ENCODE peak calls at places on chromosomes 7 and 10, in seven cellular contexts. Z is neural progenitor cell, D is IMR-90, Y is endothelial cell of umbilical vein, L is H9, S is Karpas-422, U is MM.1S. J is an unnamed sample.

GRCh38 chr7:123604739-123605138 is 3.1 kb downstream of the ASB15 start:
- DNase-seq in Z (no peak), D (no peak), Y (no peak), L (no peak), S (no peak), U (no peak), J (no peak)

GRCh38 chr7:84291756-84292155 is 97.2 kb upstream of the SEMA3A start:
- DNase-seq in Z (peak), D (no peak), Y (no peak), L (no peak), S (no peak), U (no peak), J (no peak)

GRCh38 chr7:85997515-85997914 is 646.2 kb upstream of the GRM3 start:
- DNase-seq in Z (no peak), D (no peak), Y (peak), L (no peak), S (no peak), U (no peak), J (no peak)

GRCh38 chr7:16564909-16565426 is 38.3 kb downstream of the LRRC72 start:
- DNase-seq in Z (peak), D (peak), Y (peak), L (no peak), S (peak), U (peak), J (peak)

GRCh38 chr7:35694784-35695627 is at the start of gene HERPUD2:
- DNase-seq in Z (peak), D (peak), Y (peak), L (peak), S (peak), U (peak), J (peak)

GRCh38 chr7:134186022-134186421 is 58.9 kb downstream of the LRGUK start:
- DNase-seq in Z (no peak), D (peak), Y (no peak), L (no peak), S (no peak), U (no peak), J (no peak)

GRCh38 chr7:133582766-133583523 is 330.1 kb downstream of the EXOC4 start:
- DNase-seq in Z (no peak), D (peak), Y (peak), L (no peak), S (no peak), U (no peak), J (peak)

GRCh38 chr7:82015751-82016150 is 245.9 kb upstream of the HGF start:
- DNase-seq in Z (no peak), D (peak), Y (no peak), L (no peak), S (no peak), U (no peak), J (no peak)

GRCh38 chr7:151871904-151872303 is 5.0 kb downstream of the PRKAG2 start:
- DNase-seq in Z (no peak), D (no peak), Y (no peak), L (no peak), S (no peak), U (no peak), J (no peak)

GRCh38 chr7:130430841-130431713 is 9.7 kb downstream of the CEP41 start:
- DNase-seq in Z (no peak), D (peak), Y (peak), L (no peak), S (no peak), U (no peak), J (peak)

GRCh38 chr7:24703296-24703695 is 54.0 kb downstream of the GSDME start:
- DNase-seq in Z (no peak), D (no peak), Y (no peak), L (no peak), S (no peak), U (no peak), J (no peak)

GRCh38 chr10:131464789-131465188 is 153.3 kb upstream of the TCERG1L start:
- DNase-seq in Z (no peak), D (no peak), Y (no peak), L (no peak), S (no peak), U (no peak), J (no peak)

GRCh38 chr7:154859747-154860620 is 142.9 kb downstream of the PAXIP1 start:
- DNase-seq in Z (no peak), D (no peak), Y (no peak), L (no peak), S (no peak), U (no peak), J (peak)

GRCh38 chr7:129359176-129359575 is 75.1 kb upstream of the STRIP2 start:
- DNase-seq in Z (no peak), D (no peak), Y (no peak), L (no peak), S (no peak), U (no peak), J (no peak)

GRCh38 chr7:75772081-75773077 is at the start of gene CCL26:
- DNase-seq in Z (no peak), D (peak), Y (no peak), L (no peak), S (no peak), U (no peak), J (peak)

GRCh38 chr10:102254426-102254825 is 9.1 kb downstream of the GBF1 start:
- DNase-seq in Z (no peak), D (no peak), Y (no peak), L (no peak), S (no peak), U (no peak), J (peak)

GRCh38 chr7:1510780-1511154 is 6.6 kb upstream of the INTS1 start:
- DNase-seq in Z (no peak), D (no peak), Y (no peak), L (no peak), S (no peak), U (no peak), J (no peak)

GRCh38 chr7:66666313-66666952 is 37.8 kb downstream of the KCTD7 start:
- DNase-seq in Z (no peak), D (no peak), Y (no peak), L (no peak), S (no peak), U (no peak), J (no peak)

GRCh38 chr10:37643187-37643586 is 214.2 kb downstream of the ZNF248 start:
- DNase-seq in Z (no peak), D (no peak), Y (no peak), L (no peak), S (no peak), U (no peak), J (no peak)

GRCh38 chr10:75462865-75463264 is 31.4 kb downstream of the LRMDA start:
- DNase-seq in Z (no peak), D (no peak), Y (no peak), L (peak), S (no peak), U (no peak), J (no peak)

GRCh38 chr7:151755131-151755787 is 121.7 kb downstream of the PRKAG2 start:
- DNase-seq in Z (no peak), D (peak), Y (no peak), L (peak), S (no peak), U (no peak), J (no peak)

GRCh38 chr7:226281-226882 is 34.0 kb downstream of the FAM20C start:
- DNase-seq in Z (no peak), D (peak), Y (no peak), L (no peak), S (no peak), U (no peak), J (peak)

GRCh38 chr10:65313406-65313805 is 1612.4 kb upstream of the LRRTM3 start:
- DNase-seq in Z (no peak), D (no peak), Y (no peak), L (no peak), S (no peak), U (no peak), J (no peak)

GRCh38 chr10:113322843-113323242 is 230.0 kb upstream of the HABP2 start:
- DNase-seq in Z (no peak), D (no peak), Y (no peak), L (no peak), S (no peak), U (no peak), J (no peak)

GRCh38 chr10:101840102-101840684 is 3.4 kb downstream of the KCNIP2 start:
- DNase-seq in Z (peak), D (no peak), Y (no peak), L (peak), S (peak), U (no peak), J (peak)

GRCh38 chr10:75137533-75138438 is 26.3 kb downstream of the SAMD8 start:
- DNase-seq in Z (no peak), D (peak), Y (peak), L (no peak), S (peak), U (no peak), J (peak)

GRCh38 chr7:117572826-117573620 is 93.2 kb downstream of the CFTR start:
- DNase-seq in Z (no peak), D (no peak), Y (no peak), L (no peak), S (no peak), U (no peak), J (no peak)

GRCh38 chr7:131056007-131056406 is 271.7 kb upstream of the MKLN1 start:
- DNase-seq in Z (no peak), D (no peak), Y (no peak), L (no peak), S (no peak), U (no peak), J (peak)

DNA sequence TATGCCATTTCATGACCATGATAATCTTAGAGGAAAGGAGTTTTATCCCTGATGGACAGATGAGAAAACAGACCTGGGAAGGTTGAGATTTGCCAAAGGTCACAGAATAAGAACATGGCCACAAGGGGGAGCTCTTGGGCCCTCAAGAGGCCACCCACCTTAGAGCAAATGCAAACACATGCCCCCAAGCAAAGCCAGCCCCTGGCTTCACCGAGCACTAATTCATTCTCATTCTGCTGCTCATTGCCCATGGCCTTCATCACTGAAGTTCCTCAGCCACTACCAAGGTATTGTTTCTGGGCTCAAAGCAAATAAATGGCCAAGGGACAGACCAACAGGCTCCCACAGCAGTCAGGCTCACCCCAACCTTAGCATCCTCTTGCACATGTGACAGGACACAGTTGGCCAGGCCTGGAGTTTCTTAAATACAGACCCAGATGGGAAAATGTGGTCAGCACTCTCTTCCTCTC is 44.2 kb downstream of the PDLIM1 start:
- DNase-seq in Z (peak), D (peak), Y (peak), L (peak), S (peak), U (peak), J (peak)
- H3K27ac ChIP-seq in Z (no peak), D (peak), Y (no peak), L (no peak), S (no peak), U (peak), J (peak)

GRCh38 chr10:129950651-129951050 is 13.4 kb downstream of the EBF3 start:
- DNase-seq in Z (no peak), D (peak), Y (no peak), L (no peak), S (no peak), U (no peak), J (peak)

GRCh38 chr10:129952771-129953489 is 11.1 kb downstream of the EBF3 start:
- DNase-seq in Z (peak), D (peak), Y (no peak), L (no peak), S (no peak), U (no peak), J (peak)

GRCh38 chr10:129951841-129952240 is 12.2 kb downstream of the EBF3 start:
- DNase-seq in Z (no peak), D (no peak), Y (no peak), L (no peak), S (no peak), U (no peak), J (no peak)

GRCh38 chr10:129949411-129950335 is 14.4 kb downstream of the EBF3 start:
- DNase-seq in Z (peak), D (peak), Y (no peak), L (peak), S (no peak), U (no peak), J (peak)

GRCh38 chr10:129951251-129951808 is 12.7 kb downstream of the EBF3 start:
- DNase-seq in Z (no peak), D (no peak), Y (no peak), L (no peak), S (no peak), U (no peak), J (peak)
- H2AFZ ChIP-seq in Z (no peak), D (no peak), Y (no peak), L (no peak), S (no peak), U (no peak), J (no peak)

GRCh38 chr10:121221991-121222390 is 370.8 kb downstream of the WDR11 start:
- DNase-seq in Z (peak), D (no peak), Y (no peak), L (no peak), S (no peak), U (no peak), J (no peak)

GRCh38 chr10:121213436-121213835 is 362.3 kb downstream of the WDR11 start:
- DNase-seq in Z (no peak), D (no peak), Y (no peak), L (no peak), S (no peak), U (no peak), J (no peak)

GRCh38 chr10:121216721-121217181 is 365.6 kb downstream of the WDR11 start:
- DNase-seq in Z (no peak), D (no peak), Y (no peak), L (no peak), S (no peak), U (no peak), J (no peak)

GRCh38 chr10:121216295-121216694 is 365.1 kb downstream of the WDR11 start:
- DNase-seq in Z (no peak), D (no peak), Y (no peak), L (no peak), S (no peak), U (no peak), J (no peak)

GRCh38 chr10:121217331-121217730 is 366.2 kb downstream of the WDR11 start:
- DNase-seq in Z (no peak), D (no peak), Y (no peak), L (no peak), S (no peak), U (no peak), J (no peak)
- H3K27ac ChIP-seq in Z (no peak), D (no peak), Y (no peak), L (no peak), S (no peak), U (no peak), J (no peak)

DNA sequence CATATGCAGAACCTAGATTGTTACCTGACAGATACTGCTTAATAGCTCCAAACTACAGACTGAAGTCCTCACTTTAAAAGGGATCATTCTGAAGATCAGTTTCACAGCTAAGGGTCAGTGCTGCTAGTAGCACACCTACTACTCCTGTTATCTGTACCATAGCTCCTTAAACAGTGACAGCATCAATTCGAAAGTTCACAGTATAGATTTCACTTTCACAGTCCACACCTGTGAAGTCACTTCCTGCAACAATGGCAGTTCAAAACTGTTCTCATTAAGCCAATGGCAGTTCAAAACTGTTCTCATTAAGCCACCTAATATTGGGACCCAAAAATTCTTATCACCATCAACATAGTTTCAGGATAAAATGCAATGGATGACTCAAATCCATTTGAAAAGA is 10.7 kb upstream of the FHIP2A start:
- DNase-seq in Z (no peak), D (no peak), Y (no peak), L (no peak), S (no peak), U (peak), J (no peak)
- H2AFZ ChIP-seq in Z (no peak), D (no peak), Y (no peak), L (no peak), S (no peak), U (peak), J (no peak)

GRCh38 chr10:18532881-18533535 is 118.4 kb downstream of the NSUN6 start:
- DNase-seq in Z (no peak), D (no peak), Y (no peak), L (no peak), S (no peak), U (no peak), J (no peak)
- H3K27ac ChIP-seq in Z (no peak), D (no peak), Y (no peak), L (no peak), S (no peak), U (no peak), J (no peak)

GRCh38 chr10:60502621-60503020 is 112.9 kb upstream of the ANK3 start:
- DNase-seq in Z (no peak), D (no peak), Y (no peak), L (no peak), S (no peak), U (no peak), J (no peak)

GRCh38 chr10:60511823-60512222 is 122.1 kb upstream of the ANK3 start:
- DNase-seq in Z (no peak), D (no peak), Y (no peak), L (no peak), S (no peak), U (no peak), J (no peak)

GRCh38 chr10:60508831-60509230 is 119.2 kb upstream of the ANK3 start:
- DNase-seq in Z (no peak), D (no peak), Y (no peak), L (no peak), S (no peak), U (no peak), J (no peak)

GRCh38 chr10:60513281-60513680 is 123.6 kb upstream of the ANK3 start:
- DNase-seq in Z (no peak), D (no peak), Y (no peak), L (no peak), S (peak), U (peak), J (no peak)

GRCh38 chr10:60508037-60508436 is 118.4 kb upstream of the ANK3 start:
- DNase-seq in Z (no peak), D (no peak), Y (no peak), L (no peak), S (no peak), U (no peak), J (no peak)
- H2AFZ ChIP-seq in Z (no peak), D (no peak), Y (no peak), L (no peak), S (no peak), U (no peak), J (no peak)

GRCh38 chr10:79247373-79248137 is 99.7 kb upstream of the PPIF start:
- DNase-seq in Z (no peak), D (no peak), Y (no peak), L (no peak), S (peak), U (no peak), J (no peak)
- H3K27ac ChIP-seq in Z (no peak), D (no peak), Y (no peak), L (no peak), S (peak), U (peak), J (peak)

GRCh38 chr7:26181474-26182227 is 18.9 kb downstream of the HNRNPA2B1 start:
- DNase-seq in Z (no peak), D (no peak), Y (no peak), L (no peak), S (peak), U (no peak), J (no peak)

GRCh38 chr7:26180792-26181198 is 19.8 kb downstream of the HNRNPA2B1 start:
- DNase-seq in Z (no peak), D (no peak), Y (no peak), L (no peak), S (peak), U (no peak), J (no peak)

GRCh38 chr7:26179826-26180497 is 20.6 kb downstream of the HNRNPA2B1 start:
- DNase-seq in Z (no peak), D (no peak), Y (no peak), L (no peak), S (peak), U (no peak), J (no peak)

GRCh38 chr7:26179422-26179821 is 21.1 kb downstream of the HNRNPA2B1 start:
- DNase-seq in Z (no peak), D (no peak), Y (no peak), L (no peak), S (no peak), U (no peak), J (no peak)

DNA sequence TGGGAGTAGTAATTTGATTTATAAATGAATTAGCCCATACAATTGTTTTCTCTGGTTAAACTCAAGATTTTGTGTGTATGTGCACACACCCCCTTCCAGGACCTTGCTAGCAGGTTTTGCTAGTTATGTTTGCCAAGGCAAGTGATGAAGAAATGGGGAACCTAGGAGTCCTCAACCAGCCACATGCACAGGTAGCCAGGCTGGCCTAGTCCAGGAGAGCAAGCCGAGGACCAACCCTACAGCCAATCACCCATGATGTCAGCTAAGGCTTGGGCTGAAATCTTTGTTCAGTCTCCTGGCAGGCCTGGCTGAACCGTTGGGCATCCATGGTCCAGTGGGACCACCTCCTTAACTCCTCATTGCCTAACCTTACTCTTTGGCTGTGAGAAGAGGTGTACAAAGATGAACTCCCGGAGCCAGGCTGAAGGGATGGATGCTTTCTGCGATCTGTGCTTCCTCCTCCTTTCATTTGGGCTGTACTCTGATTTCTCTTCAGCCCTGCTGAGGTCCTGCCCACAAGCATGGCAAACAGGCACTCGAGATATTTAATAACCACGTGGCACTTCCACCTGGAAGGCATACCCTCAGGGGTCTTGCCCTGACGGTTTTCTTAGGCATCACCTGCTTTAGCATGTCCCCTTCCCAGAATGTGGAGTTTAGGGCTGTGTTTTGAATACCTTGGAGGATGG is 22.1 kb downstream of the HNRNPA2B1 start:
- DNase-seq in Z (no peak), D (no peak), Y (no peak), L (no peak), S (peak), U (no peak), J (peak)
- H2AFZ ChIP-seq in Z (no peak), D (no peak), Y (no peak), L (no peak), S (no peak), U (no peak), J (no peak)

GRCh38 chr7:103134866-103135554 is 13.9 kb downstream of the NAPEPLD start:
- DNase-seq in Z (no peak), D (no peak), Y (no peak), L (no peak), S (no peak), U (no peak), J (peak)
- H3K27ac ChIP-seq in Z (no peak), D (no peak), Y (no peak), L (no peak), S (no peak), U (no peak), J (no peak)